ENCODE peak calls at places on chromosomes 13 and 19, in six cellular contexts. U is aorta, J is fibroblast of lung, V is heart left ventricle, W is transverse colon, L is astrocyte. K is an unnamed sample.

GRCh38 chr19:17510220-17510993 is 1.0 kb upstream of the PGLS start:
- DNase-seq in U (no peak), J (peak; percentile 17), V (no peak), W (no peak), L (no peak), K (no peak)

GRCh38 chr19:58181902-58182576 is 822 bp upstream of the ZNF274 start:
- DNase-seq in U (peak; percentile 59), J (no peak), V (peak; percentile 34), W (peak; percentile 42), L (no peak), K (no peak)

GRCh38 chr19:49570138-49570856 is 10.1 kb downstream of the NOSIP start:
- DNase-seq in U (no peak), J (peak; percentile 71), V (no peak), W (peak; percentile 73), L (peak; percentile 61), K (no peak)

GRCh38 chr19:13301627-13302334 is 151.6 kb downstream of the IER2 start:
- DNase-seq in U (no peak), J (no peak), V (no peak), W (no peak), L (no peak), K (no peak)

GRCh38 chr13:30774214-30774730 is 38.9 kb downstream of the ALOX5AP start:
- DNase-seq in U (no peak), J (no peak), V (no peak), W (no peak), L (no peak), K (no peak)

GRCh38 chr13:113882266-113882627 is 18.4 kb upstream of the GAS6 start:
- DNase-seq in U (peak; percentile 69), J (no peak), V (peak; percentile 82), W (no peak), L (no peak), K (peak; percentile 90)

GRCh38 chr13:80473695-80474094 is 132.8 kb upstream of the SPRY2 start:
- DNase-seq in U (no peak), J (peak; percentile 36), V (no peak), W (no peak), L (peak; percentile 24), K (no peak)

GRCh38 chr19:46753420-46754155 is 7.3 kb upstream of the STRN4 start:
- DNase-seq in U (peak; percentile 69), J (no peak), V (no peak), W (peak; percentile 78), L (no peak), K (no peak)

GRCh38 chr19:33175886-33176669 is 18.1 kb upstream of the LRP3 start:
- DNase-seq in U (peak; percentile 48), J (peak; percentile 44), V (peak; percentile 50), W (no peak), L (peak; percentile 36), K (no peak)

GRCh38 chr13:61180245-61180644 is 235.4 kb downstream of the PCDH20 start:
- DNase-seq in U (no peak), J (no peak), V (no peak), W (no peak), L (no peak), K (no peak)

GRCh38 chr19:11489378-11489777 is 8.5 kb upstream of the ELAVL3 start:
- DNase-seq in U (no peak), J (no peak), V (no peak), W (no peak), L (no peak), K (no peak)

GRCh38 chr13:81304121-81304659 is 963.3 kb upstream of the SPRY2 start:
- DNase-seq in U (no peak), J (no peak), V (no peak), W (no peak), L (no peak), K (no peak)

DNA sequence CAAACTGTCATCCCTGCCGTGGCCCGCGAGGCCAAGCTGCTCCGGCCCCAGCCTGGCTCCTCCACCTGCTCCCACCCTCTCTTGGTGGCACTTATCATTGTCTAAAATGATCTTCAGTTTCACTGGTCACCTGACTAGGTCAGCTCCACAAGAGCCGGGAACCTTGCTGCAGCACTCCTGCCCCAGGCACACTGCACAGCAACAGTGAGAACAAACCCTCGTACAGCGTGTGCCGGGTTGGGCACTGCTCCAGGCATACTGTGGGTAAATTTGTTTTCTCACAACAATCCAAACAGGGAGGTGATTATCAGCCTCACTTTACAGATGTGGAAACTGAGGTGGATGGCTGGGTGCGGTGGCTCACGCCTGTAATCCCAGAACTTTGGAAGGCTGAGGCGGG is 8.9 kb downstream of the DEDD2 start:
- DNase-seq in U (no peak), J (no peak), V (peak; percentile 13), W (no peak), L (no peak), K (no peak)
- H3K36me3 ChIP-seq in U (peaks cover 13% of the 10 kb centered on the region), J (peaks cover 11% of the 10 kb centered on the region), V (peaks cover 6% of the 10 kb centered on the region), W (peaks cover 25% of the 10 kb centered on the region), L (peaks cover 11% of the 10 kb centered on the region), K (peaks cover 54% of the 10 kb centered on the region)

GRCh38 chr19:15403151-15403531 is 15.6 kb downstream of the AKAP8L start:
- DNase-seq in U (no peak), J (no peak), V (no peak), W (no peak), L (no peak), K (no peak)
- H3K36me3 ChIP-seq in U (peaks cover 8% of the 10 kb centered on the region), J (peaks cover 31% of the 10 kb centered on the region), V (peaks cover 8% of the 10 kb centered on the region), W (peaks cover 30% of the 10 kb centered on the region), L (peaks cover 9% of the 10 kb centered on the region), K (peaks cover 34% of the 10 kb centered on the region)

DNA sequence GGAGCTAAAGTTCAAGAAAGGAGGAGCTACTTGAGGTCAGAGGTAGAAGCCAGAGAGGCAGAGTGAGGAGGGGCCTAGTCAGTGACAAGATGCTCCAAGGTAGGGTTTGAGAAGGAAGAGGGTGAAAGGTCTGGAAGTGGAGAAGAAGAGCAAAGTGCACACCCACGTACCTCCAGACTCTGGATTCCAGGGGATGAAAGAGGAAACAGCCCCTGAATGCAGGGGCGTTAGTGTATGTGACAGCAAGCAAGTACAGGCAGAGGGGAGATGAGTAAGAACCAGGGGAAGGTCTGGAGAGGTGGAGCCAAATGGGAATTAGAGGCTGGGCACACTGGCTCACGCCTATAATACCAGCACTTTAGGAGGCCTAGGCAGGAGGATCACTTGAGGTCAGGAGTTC is 8.7 kb downstream of the RPS28 start:
- DNase-seq in U (no peak), J (no peak), V (no peak), W (no peak), L (no peak), K (no peak)
- H3K36me3 ChIP-seq in U (no peaks in the 10 kb centered on the region), J (no peaks in the 10 kb centered on the region), V (no peaks in the 10 kb centered on the region), W (no peaks in the 10 kb centered on the region), L (no peaks in the 10 kb centered on the region), K (peaks cover 47% of the 10 kb centered on the region)

DNA sequence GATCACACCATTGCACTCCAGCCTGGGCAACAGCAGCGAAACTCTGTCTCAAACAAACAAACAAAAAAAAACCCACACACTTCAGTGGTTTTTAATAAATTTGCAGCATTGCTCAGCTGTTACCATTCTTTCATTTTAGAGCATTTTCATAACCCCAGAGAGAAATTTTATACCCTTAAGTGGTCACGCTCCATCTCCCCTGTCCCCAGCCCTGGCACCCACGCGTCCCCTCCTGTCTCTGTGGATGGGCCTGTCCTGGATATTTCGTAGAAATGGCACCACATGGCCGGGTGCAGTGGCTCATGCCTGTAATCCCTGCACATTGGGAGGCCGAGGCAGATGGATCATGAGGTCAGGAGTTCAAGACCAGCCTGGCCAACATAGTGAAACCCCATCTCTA is 7.8 kb downstream of the THOP1 start:
- DNase-seq in U (no peak), J (no peak), V (no peak), W (no peak), L (no peak), K (no peak)
- H3K36me3 ChIP-seq in U (no peaks in the 10 kb centered on the region), J (peaks cover 21% of the 10 kb centered on the region), V (no peaks in the 10 kb centered on the region), W (no peaks in the 10 kb centered on the region), L (peaks cover 7% of the 10 kb centered on the region), K (peaks cover 88% of the 10 kb centered on the region)

GRCh38 chr19:3751236-3751635 is 10.3 kb downstream of the APBA3 start:
- DNase-seq in U (no peak), J (no peak), V (no peak), W (no peak), L (no peak), K (no peak)

GRCh38 chr19:3752492-3752891 is 9.0 kb downstream of the APBA3 start:
- DNase-seq in U (no peak), J (no peak), V (no peak), W (no peak), L (no peak), K (no peak)

GRCh38 chr19:3748965-3749364 is 12.5 kb downstream of the APBA3 start:
- DNase-seq in U (no peak), J (no peak), V (no peak), W (no peak), L (no peak), K (no peak)

GRCh38 chr19:3750211-3750610 is 11.3 kb downstream of the APBA3 start:
- DNase-seq in U (no peak), J (no peak), V (no peak), W (no peak), L (no peak), K (no peak)

GRCh38 chr19:3753631-3754410 is 7.7 kb downstream of the APBA3 start:
- DNase-seq in U (no peak), J (no peak), V (no peak), W (no peak), L (no peak), K (no peak)
- H3K36me3 ChIP-seq in U (no peaks in the 10 kb centered on the region), J (peaks cover 3% of the 10 kb centered on the region), V (peaks cover 7% of the 10 kb centered on the region), W (peaks cover 26% of the 10 kb centered on the region), L (no peaks in the 10 kb centered on the region), K (peaks cover 73% of the 10 kb centered on the region)

K was measured in esophagus muscularis mucosa.